ENCODE peak calls at places on chromosomes 16 and 17, in nine cellular contexts. C is endothelial cell of umbilical vein; E is SJSA1; P is small intestine; B is ascending aorta; F is effector memory CD4-positive, alpha-beta T cell; I is lung; D is Peyer's patch; Y is BE2C. N is an unnamed sample. For H3K4me1, the result is how much of the 10 kb centered on the place peaks cover.

GRCh38 chr17:48624118-48624517 is 2.0 kb downstream of the HOXB9 start:
- DNase-seq in C (no peak), E (no peak), P (no peak), B (no peak), F (no peak), I (no peak), D (no peak), Y (no peak), N (no peak)

GRCh38 chr17:38920374-38921291 is 4.8 kb upstream of the LASP1NB start:
- DNase-seq in C (no peak), E (peak), P (no peak), B (no peak), F (no peak), I (peak), D (peak), Y (no peak), N (no peak)

GRCh38 chr16:84985079-84986065 is 26.0 kb downstream of the ZDHHC7 start:
- DNase-seq in C (no peak), E (peak), P (no peak), B (no peak), F (no peak), I (no peak), D (no peak), Y (no peak), N (no peak)

GRCh38 chr17:81387235-81388060 is 7.8 kb upstream of the BAHCC1 start:
- DNase-seq in C (peak), E (no peak), P (peak), B (no peak), F (no peak), I (peak), D (peak), Y (no peak), N (no peak)

GRCh38 chr17:50638572-50638850 is 3.8 kb downstream of the ABCC3 start:
- DNase-seq in C (no peak), E (peak), P (no peak), B (no peak), F (no peak), I (no peak), D (no peak), Y (no peak), N (no peak)

GRCh38 chr16:49085689-49086088 is 195.9 kb downstream of the CBLN1 start:
- DNase-seq in C (no peak), E (no peak), P (no peak), B (no peak), F (no peak), I (no peak), D (no peak), Y (no peak), N (no peak)

GRCh38 chr17:65183736-65184135 is 46.6 kb downstream of the RGS9 start:
- DNase-seq in C (peak), E (peak), P (no peak), B (no peak), F (no peak), I (no peak), D (no peak), Y (no peak), N (no peak)

GRCh38 chr16:67847064-67847861 is at the start of gene CENPT:
- DNase-seq in C (peak), E (peak), P (peak), B (no peak), F (no peak), I (peak), D (peak), Y (peak), N (no peak)

GRCh38 chr17:53627511-53627910 is 195.2 kb upstream of the KIF2B start:
- DNase-seq in C (no peak), E (no peak), P (no peak), B (no peak), F (no peak), I (no peak), D (no peak), Y (no peak), N (no peak)

GRCh38 chr17:45227631-45228120 is 6.0 kb downstream of the FMNL1 start:
- DNase-seq in C (no peak), E (no peak), P (no peak), B (no peak), F (no peak), I (no peak), D (no peak), Y (no peak), N (no peak)

GRCh38 chr17:27481327-27481726 is 25.1 kb downstream of the KSR1 start:
- DNase-seq in C (no peak), E (no peak), P (peak), B (no peak), F (peak), I (no peak), D (peak), Y (no peak), N (peak)

GRCh38 chr16:82715160-82715559 is 88.4 kb downstream of the CDH13 start:
- DNase-seq in C (no peak), E (no peak), P (no peak), B (no peak), F (no peak), I (no peak), D (no peak), Y (no peak), N (no peak)

GRCh38 chr16:86882586-86883280 is 304.4 kb downstream of the FOXL1 start:
- DNase-seq in C (peak), E (no peak), P (no peak), B (no peak), F (no peak), I (no peak), D (no peak), Y (no peak), N (no peak)

GRCh38 chr16:78128920-78129319 is 29.5 kb downstream of the WWOX start:
- DNase-seq in C (no peak), E (no peak), P (no peak), B (no peak), F (no peak), I (no peak), D (no peak), Y (no peak), N (no peak)

GRCh38 chr17:73313526-73314127 is 1.8 kb upstream of the CDC42EP4 start:
- DNase-seq in C (no peak), E (no peak), P (no peak), B (no peak), F (no peak), I (no peak), D (no peak), Y (no peak), N (no peak)

GRCh38 chr17:73316919-73317505 is 5.2 kb upstream of the CDC42EP4 start:
- DNase-seq in C (no peak), E (no peak), P (no peak), B (no peak), F (no peak), I (no peak), D (no peak), Y (no peak), N (no peak)

GRCh38 chr16:69166221-69166833 is 20.6 kb upstream of the SNTB2 start:
- DNase-seq in C (peak), E (no peak), P (no peak), B (no peak), F (no peak), I (no peak), D (no peak), Y (no peak), N (no peak)

GRCh38 chr16:11052080-11052808 is 107.9 kb downstream of the CLEC16A start:
- DNase-seq in C (no peak), E (peak), P (peak), B (no peak), F (no peak), I (no peak), D (peak), Y (no peak), N (peak)

GRCh38 chr17:75096082-75096625 is 8.4 kb downstream of the SLC16A5 start:
- DNase-seq in C (peak), E (peak), P (peak), B (peak), F (no peak), I (peak), D (peak), Y (no peak), N (no peak)

GRCh38 chr16:48408688-48409087 is 23.5 kb upstream of the SIAH1 start:
- DNase-seq in C (no peak), E (peak), P (peak), B (peak), F (no peak), I (no peak), D (no peak), Y (no peak), N (no peak)

GRCh38 chr17:20095366-20096080 is 86.4 kb downstream of the SPECC1 start:
- DNase-seq in C (peak), E (peak), P (peak), B (no peak), F (no peak), I (no peak), D (no peak), Y (peak), N (no peak)

GRCh38 chr16:57185446-57185944 is 344 bp downstream of the PSME3IP1 start:
- DNase-seq in C (no peak), E (peak), P (peak), B (peak), F (peak), I (peak), D (no peak), Y (peak), N (no peak)

GRCh38 chr17:74374786-74375185 is 7.5 kb downstream of the GPR142 start:
- DNase-seq in C (no peak), E (no peak), P (no peak), B (no peak), F (no peak), I (no peak), D (no peak), Y (no peak), N (no peak)

GRCh38 chr17:34378664-34379101 is 15.7 kb upstream of the CCL1 start:
- DNase-seq in C (no peak), E (no peak), P (no peak), B (no peak), F (no peak), I (no peak), D (peak), Y (no peak), N (no peak)
- H3K4me3 ChIP-seq in C (no peak), E (no peak), P (no peak), B (no peak), F (no peak), I (no peak), D (no peak), Y (no peak), N (peak)

GRCh38 chr16:1194665-1195392 is 30.2 kb downstream of the TPSG1 start:
- DNase-seq in C (no peak), E (no peak), P (peak), B (no peak), F (no peak), I (no peak), D (no peak), Y (peak), N (no peak)
- H3K4me1 ChIP-seq in C (under half), E (under half), P (under half), B (under half), F (under half), I (under half), D (under half), Y (under half), N (under half)

GRCh38 chr16:59148312-59148711 is 414.2 kb upstream of the GOT2 start:
- DNase-seq in C (no peak), E (no peak), P (no peak), B (no peak), F (no peak), I (no peak), D (no peak), Y (no peak), N (no peak)

GRCh38 chr16:59148756-59149155 is 414.6 kb upstream of the GOT2 start:
- DNase-seq in C (no peak), E (no peak), P (no peak), B (no peak), F (no peak), I (no peak), D (no peak), Y (no peak), N (no peak)

GRCh38 chr16:59146140-59146539 is 412.0 kb upstream of the GOT2 start:
- DNase-seq in C (no peak), E (no peak), P (no peak), B (no peak), F (no peak), I (no peak), D (no peak), Y (no peak), N (no peak)
- H3K4me3 ChIP-seq in C (no peak), E (no peak), P (no peak), B (no peak), F (no peak), I (no peak), D (no peak), Y (no peak), N (no peak)

GRCh38 chr17:17505610-17506171 is 9.5 kb upstream of the RASD1 start:
- DNase-seq in C (no peak), E (no peak), P (no peak), B (no peak), F (no peak), I (no peak), D (no peak), Y (no peak), N (no peak)

GRCh38 chr17:17504341-17505140 is 8.3 kb upstream of the RASD1 start:
- DNase-seq in C (no peak), E (no peak), P (no peak), B (no peak), F (no peak), I (no peak), D (no peak), Y (no peak), N (no peak)

GRCh38 chr17:17506181-17506741 is 10.1 kb upstream of the RASD1 start:
- DNase-seq in C (no peak), E (no peak), P (peak), B (no peak), F (no peak), I (no peak), D (no peak), Y (no peak), N (no peak)

GRCh38 chr17:17503566-17504130 is 7.5 kb upstream of the RASD1 start:
- DNase-seq in C (no peak), E (no peak), P (no peak), B (no peak), F (no peak), I (no peak), D (no peak), Y (no peak), N (no peak)

GRCh38 chr17:17505151-17505550 is 9.0 kb upstream of the RASD1 start:
- DNase-seq in C (no peak), E (no peak), P (no peak), B (no peak), F (no peak), I (no peak), D (no peak), Y (no peak), N (no peak)
- H3K4me1 ChIP-seq in C (under half), E (under half), P (under half), B (under half), F (under half), I (under half), D (under half), Y (under half), N (under half)

DNA sequence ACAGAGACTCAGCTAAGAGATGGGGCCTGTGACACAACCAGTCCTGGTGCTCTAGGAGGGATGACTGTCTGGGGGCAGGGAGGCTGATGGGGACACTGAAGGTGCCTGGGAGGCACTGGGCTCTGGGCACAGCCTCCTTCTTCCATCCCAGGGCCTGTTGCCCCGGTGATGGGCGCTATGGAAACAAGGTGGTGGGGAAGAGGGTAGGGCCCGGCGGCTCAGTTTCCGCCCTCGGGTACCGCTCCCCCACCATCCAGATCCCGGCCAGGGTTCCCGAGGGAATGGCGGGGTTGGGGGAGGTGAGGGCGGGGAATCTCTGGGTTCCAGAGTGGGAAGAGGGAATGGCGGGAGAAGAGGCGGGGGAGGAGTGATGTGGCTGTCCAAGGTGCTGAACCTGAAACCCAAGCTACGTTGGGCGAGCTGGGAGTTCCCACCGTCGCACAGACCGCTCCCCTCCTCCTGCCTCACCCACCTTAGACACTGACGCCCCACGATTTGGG is 981 bp downstream of the KCNH4 start:
- DNase-seq in C (no peak), E (no peak), P (peak), B (no peak), F (no peak), I (no peak), D (no peak), Y (peak), N (no peak)
- H3K4me3 ChIP-seq in C (no peak), E (no peak), P (no peak), B (no peak), F (no peak), I (no peak), D (no peak), Y (peak), N (no peak)

DNA sequence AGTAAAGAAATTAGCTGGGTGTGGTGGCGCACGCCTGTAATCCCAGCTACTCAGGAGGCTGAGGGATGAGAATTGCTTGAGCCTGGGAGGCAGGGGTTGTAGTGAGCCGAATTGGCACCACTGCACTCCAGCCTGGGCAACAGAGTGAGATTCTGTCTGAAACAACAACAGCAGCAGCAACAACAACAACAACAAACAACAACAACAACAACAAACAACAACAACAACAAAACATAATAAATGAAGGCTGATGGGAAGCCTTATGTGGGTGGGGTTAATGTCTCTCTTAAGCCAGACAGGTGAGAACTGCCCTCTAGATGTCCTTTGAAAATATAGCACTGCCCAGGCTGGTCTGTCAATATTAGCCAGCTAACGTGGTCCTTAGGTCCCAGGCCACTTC is 107.3 kb downstream of the MSI2 start:
- DNase-seq in C (no peak), E (no peak), P (no peak), B (no peak), F (no peak), I (no peak), D (no peak), Y (no peak), N (no peak)
- H3K4me1 ChIP-seq in C (under half), E (under half), P (under half), B (under half), F (under half), I (under half), D (under half), Y (under half), N (under half)

DNA sequence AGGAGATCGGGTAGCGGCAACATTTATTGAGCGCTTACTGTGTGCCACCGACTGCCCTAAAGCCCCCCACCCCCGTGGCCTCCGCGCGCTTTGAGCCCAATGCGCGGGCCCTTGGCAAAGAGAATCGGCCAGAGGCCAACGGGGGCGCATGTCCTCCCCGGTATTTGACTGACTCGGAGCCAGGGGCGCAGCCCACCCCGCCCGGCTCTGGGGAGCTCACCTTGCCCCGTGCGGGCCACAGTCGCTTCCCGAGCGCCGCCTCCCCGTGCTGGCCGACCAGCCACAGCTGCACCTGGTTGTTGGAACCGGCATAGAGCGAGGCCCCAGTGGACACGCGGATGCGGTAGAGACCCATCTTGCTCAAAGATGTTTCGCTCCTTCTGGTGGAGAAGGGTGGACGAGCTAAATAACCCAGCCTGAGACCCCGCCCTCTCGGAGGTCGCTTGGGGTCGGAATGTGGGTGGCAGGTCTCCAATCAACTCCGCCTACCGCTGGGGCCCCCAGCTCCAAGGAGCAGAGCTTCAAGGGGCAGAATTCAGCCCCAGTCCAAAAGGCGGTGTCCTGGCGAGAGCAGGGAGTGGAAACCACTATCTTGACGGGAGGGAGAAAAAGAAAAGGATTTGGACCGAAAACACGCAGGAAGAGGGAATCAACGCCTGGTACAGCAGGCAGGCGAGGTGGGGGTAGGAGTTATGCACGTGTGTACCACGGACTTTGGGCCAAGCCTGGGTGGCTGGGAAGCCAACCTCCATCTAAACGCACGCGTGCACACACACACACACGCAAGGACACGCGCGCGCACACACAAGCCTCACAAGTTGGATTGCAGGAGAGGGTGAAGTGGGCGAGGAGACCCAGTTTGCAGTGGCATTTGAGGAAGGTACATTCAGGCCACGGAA is at the start of gene ALOX15:
- DNase-seq in C (no peak), E (no peak), P (no peak), B (no peak), F (no peak), I (no peak), D (no peak), Y (no peak), N (no peak)
- H3K4me3 ChIP-seq in C (no peak), E (no peak), P (peak), B (no peak), F (no peak), I (no peak), D (no peak), Y (no peak), N (no peak)

DNA sequence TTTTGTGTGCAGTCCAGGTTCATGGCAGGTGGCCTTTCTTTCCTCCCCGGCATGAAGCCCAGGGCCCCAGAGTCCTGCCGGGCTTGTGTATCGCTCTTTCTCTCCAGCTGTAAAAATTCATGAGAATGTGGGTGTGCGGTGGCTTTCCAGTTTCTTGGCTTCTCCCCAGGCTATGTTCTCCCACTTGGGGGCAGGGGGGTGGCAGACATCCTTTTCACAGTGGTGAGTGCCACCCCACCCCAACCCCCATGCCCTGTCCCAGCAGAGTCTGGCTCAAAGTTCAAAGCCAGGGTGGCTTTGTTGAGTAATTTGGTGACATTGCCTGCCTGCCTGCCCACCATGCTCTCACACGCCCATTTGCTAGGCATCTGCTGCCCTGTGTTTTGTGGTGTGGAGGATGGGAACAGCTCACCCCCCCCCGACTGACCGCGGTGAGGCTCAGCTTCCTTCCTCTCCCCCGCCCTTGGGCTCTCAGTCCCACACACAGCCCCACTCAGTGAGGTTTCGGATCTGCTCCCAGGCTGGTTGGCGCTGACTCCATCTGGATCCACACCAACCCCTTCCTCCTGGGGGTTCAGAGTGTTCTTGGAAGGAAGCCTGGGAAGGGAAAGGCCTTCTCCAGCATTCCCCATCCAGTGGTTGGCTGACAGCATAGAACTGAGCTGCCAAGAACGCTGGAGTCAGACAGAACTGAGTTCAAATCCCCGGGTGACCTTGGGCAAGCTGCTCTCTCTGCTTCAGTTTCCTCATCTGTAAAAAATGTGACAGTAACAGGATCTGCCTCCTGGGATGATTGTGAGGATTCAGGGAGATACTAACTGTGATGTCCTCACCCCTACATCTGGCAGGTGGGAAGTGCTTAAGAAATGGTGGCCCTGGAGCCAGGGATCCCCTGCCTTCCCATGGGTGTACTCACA is 36.1 kb downstream of the CHD9 start:
- DNase-seq in C (peak), E (no peak), P (no peak), B (peak), F (no peak), I (peak), D (peak), Y (no peak), N (no peak)
- H3K4me1 ChIP-seq in C (under half), E (under half), P (under half), B (half or more), F (under half), I (under half), D (under half), Y (under half), N (under half)

GRCh38 chr16:88871349-88871702 is 4.9 kb upstream of the PABPN1L start:
- DNase-seq in C (no peak), E (no peak), P (no peak), B (no peak), F (no peak), I (no peak), D (no peak), Y (no peak), N (no peak)
- H3K4me3 ChIP-seq in C (no peak), E (no peak), P (no peak), B (no peak), F (no peak), I (no peak), D (no peak), Y (no peak), N (no peak)

GRCh38 chr16:81207076-81207475 is 31.4 kb upstream of the BCO1 start:
- DNase-seq in C (no peak), E (no peak), P (no peak), B (no peak), F (no peak), I (no peak), D (no peak), Y (no peak), N (no peak)
- H3K4me1 ChIP-seq in C (under half), E (under half), P (under half), B (under half), F (under half), I (under half), D (under half), Y (under half), N (under half)

N was measured in CD4-positive, CD25-positive, alpha-beta regulatory T cell.